ENCODE peak calls at places on chromosomes 16 and 17, in seven cellular contexts. S, W, U, L, A, H and Z are unnamed samples.

GRCh38 chr16:27324851-27325301 is 11.1 kb downstream of the IL4R start:
- DNase-seq in S (no peak), W (no peak), U (peak; percentile 29), L (no peak), A (peak; percentile 32), H (no peak), Z (no peak)

GRCh38 chr17:42275527-42276358 is 448 bp downstream of the STAT5B start:
- DNase-seq in S (peak; percentile 66), W (peak; percentile 70), U (no peak), L (peak; percentile 27), A (peak; percentile 19), H (no peak), Z (no peak)

GRCh38 chr17:3960764-3961163 is 3.5 kb downstream of the ATP2A3 start:
- DNase-seq in S (peak; percentile 59), W (no peak), U (peak; percentile 45), L (no peak), A (peak; percentile 44), H (no peak), Z (no peak)

GRCh38 chr17:82244413-82245140 is 15.7 kb downstream of the SLC16A3 start:
- DNase-seq in S (peak; percentile 61), W (no peak), U (peak; percentile 40), L (no peak), A (peak; percentile 34), H (no peak), Z (no peak)

GRCh38 chr17:74270333-74270732 is 3.7 kb upstream of the DNAI2 start:
- DNase-seq in S (peak; percentile 24), W (no peak), U (no peak), L (no peak), A (no peak), H (no peak), Z (no peak)

GRCh38 chr17:41932821-41933389 is 2.5 kb downstream of the ODAD4 start:
- DNase-seq in S (no peak), W (no peak), U (no peak), L (no peak), A (no peak), H (no peak), Z (no peak)

GRCh38 chr16:17346774-17347569 is 123.8 kb downstream of the XYLT1 start:
- DNase-seq in S (no peak), W (no peak), U (no peak), L (no peak), A (peak; percentile 75), H (no peak), Z (no peak)

GRCh38 chr17:8055851-8056231 is 17.0 kb downstream of the ALOX15B start:
- DNase-seq in S (peak; percentile 25), W (no peak), U (no peak), L (no peak), A (no peak), H (no peak), Z (no peak)

GRCh38 chr17:77541995-77542394 is 401.2 kb downstream of the SEC14L1 start:
- DNase-seq in S (peak; percentile 55), W (no peak), U (no peak), L (no peak), A (no peak), H (no peak), Z (no peak)

DNA sequence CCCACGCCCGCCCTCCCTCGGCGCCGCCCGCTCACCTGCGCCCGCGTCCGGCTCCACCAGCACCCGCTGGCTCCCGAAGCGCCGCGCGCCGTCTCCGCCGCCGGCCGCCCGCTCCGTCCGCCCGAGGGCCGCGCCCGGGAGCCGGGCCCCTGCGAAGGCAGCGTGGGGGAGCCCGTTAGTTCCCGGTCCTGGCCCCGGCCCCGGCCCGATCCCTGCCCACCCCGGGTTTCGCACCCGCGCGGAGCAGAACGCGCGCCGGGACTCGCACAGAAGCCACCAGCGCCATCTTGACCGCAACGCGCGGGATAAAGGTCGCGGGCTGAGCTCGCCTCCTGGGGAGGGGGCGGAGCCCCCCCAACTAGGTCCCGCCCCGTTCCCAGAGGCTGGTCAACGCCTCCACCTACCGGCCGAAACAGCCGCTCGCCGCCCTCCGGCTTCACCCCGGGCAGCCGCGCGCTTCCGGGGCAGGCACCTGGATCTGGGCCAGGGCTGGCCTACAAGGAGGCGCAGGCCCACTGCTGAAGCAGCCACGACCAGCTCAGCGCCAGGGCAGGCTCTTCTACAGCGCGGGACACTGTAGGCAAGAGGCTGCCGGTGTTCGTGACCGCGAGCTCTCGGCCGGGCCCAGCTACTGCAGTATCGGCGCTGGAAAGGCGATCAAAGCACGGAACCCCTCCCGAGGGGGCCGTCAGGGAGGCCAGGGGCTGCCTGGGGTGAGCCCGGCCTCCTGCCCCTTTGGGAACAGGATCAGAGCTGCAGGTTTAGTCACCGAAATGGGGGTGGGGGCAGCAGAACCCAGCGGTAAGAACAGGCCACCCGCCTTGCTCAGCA is at the start of gene ECI1:
- DNase-seq in S (peak; percentile 98), W (no peak), U (peak; percentile 96), L (peak; percentile 80), A (peak; percentile 98), H (peak; percentile 92), Z (peak; percentile 50)
- TF ChIP-seq CTCF in S (peak; percentile 57), W (peak; percentile 37), U (peak; percentile 76), L (no peak), A (peak; percentile 69), H (peak; percentile 92), Z (peak; percentile 76)

DNA sequence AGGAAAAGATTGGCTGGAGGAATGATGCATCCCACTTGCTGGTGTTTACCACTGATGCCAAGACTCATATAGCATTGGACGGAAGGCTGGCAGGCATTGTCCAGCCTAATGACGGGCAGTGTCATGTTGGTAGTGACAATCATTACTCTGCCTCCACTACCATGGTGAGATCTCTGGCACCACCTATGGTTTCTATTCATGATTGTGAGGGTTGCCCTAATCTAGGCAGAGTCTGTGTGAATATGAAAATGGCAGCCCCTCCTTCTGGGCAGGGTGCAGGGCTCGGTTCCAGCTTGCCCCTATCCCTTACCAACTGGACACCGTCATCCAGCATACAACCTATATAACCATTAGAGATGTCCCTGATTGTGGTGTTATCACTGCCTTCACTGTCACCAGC is 33.4 kb downstream of the ITGB3 start:
- DNase-seq in S (no peak), W (no peak), U (no peak), L (no peak), A (no peak), H (no peak), Z (no peak)
- H3K4me3 ChIP-seq in S (no peak overlapping the region), W (no peak overlapping the region), U (no peak overlapping the region), L (no peak overlapping the region), A (no peak overlapping the region), H (no peak overlapping the region), Z (no peak overlapping the region)

DNA sequence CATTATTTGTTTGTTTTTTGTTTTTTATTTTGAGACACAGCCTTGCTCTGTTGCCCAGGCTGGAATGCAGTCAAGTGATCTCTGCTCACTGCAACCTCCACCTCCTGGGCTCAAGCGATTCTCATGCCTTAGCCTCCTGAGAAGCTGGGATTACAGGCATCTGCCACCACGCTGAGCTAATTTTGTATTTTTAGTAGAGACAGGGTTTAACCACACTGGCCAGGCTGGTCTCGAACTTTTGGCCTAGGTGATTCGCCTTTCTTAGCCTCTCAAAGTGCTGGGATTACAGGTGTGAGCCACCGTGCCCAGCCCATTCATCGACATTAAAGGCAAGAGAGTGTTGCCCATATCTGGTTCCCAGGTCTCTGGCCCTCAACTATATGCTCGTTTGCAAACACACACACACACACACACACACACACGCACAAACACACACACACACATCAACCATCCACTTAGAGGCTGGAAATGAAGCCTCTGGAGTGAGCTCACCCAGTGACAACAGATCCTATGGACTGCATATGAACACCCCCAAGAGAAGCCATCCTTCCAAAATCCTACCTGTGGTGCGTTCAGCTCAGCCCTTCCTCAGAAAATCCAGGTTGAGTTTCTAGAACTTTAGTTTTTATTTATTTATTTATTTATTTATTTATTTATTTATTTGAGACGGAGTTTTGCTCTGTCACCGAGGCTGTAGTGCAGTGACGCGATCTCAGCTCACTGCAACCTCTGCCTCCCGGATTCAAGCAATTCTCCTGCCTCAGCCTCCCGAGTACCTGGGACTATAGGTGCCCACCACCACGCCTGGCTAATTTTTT is 12.3 kb upstream of the SEPHS2 start:
- DNase-seq in S (no peak), W (no peak), U (no peak), L (no peak), A (no peak), H (no peak), Z (no peak)
- H3K36me3 ChIP-seq in S (no peaks in the 10 kb centered on the region), W (no peaks in the 10 kb centered on the region), U (no peaks in the 10 kb centered on the region), L (no peaks in the 10 kb centered on the region), A (no peaks in the 10 kb centered on the region), H (no peaks in the 10 kb centered on the region), Z (no peaks in the 10 kb centered on the region)

GRCh38 chr16:3924763-3925162 is 44.2 kb upstream of the CREBBP start:
- DNase-seq in S (no peak), W (no peak), U (no peak), L (no peak), A (no peak), H (no peak), Z (no peak)
- TF ChIP-seq CTCF in S (no peak), W (no peak), U (no peak), L (no peak), A (no peak), H (no peak), Z (no peak)

GRCh38 chr17:6913608-6914443 is 82.0 kb upstream of the ALOX12 start:
- DNase-seq in S (peak; percentile 72), W (no peak), U (peak; percentile 77), L (peak; percentile 85), A (peak; percentile 75), H (peak; percentile 44), Z (no peak)
- H3K4me3 ChIP-seq in S (no peak overlapping the region), W (peak overlapping the region; percentile 19), U (peak overlapping the region; percentile 57), L (peak overlapping the region; percentile 70), A (no peak overlapping the region), H (no peak overlapping the region), Z (no peak overlapping the region)

GRCh38 chr16:14405611-14406537 is 224.2 kb downstream of the PARN start:
- DNase-seq in S (no peak), W (no peak), U (peak; percentile 57), L (no peak), A (peak; percentile 71), H (no peak), Z (no peak)
- H3K36me3 ChIP-seq in S (no peaks in the 10 kb centered on the region), W (no peaks in the 10 kb centered on the region), U (no peaks in the 10 kb centered on the region), L (no peaks in the 10 kb centered on the region), A (no peaks in the 10 kb centered on the region), H (no peaks in the 10 kb centered on the region), Z (no peaks in the 10 kb centered on the region)